ENCODE peak calls at places on chromosomes 2 and 18, in seven cellular contexts. G, P, B, E, U, K and F are unnamed samples.

GRCh38 chr2:73762571-73762970 is 17.3 kb downstream of the DUSP11 start:
- DNase-seq in G (no peak), P (no peak), B (no peak), E (no peak), U (no peak), K (no peak), F (no peak)

GRCh38 chr2:109563294-109563693 is 50.5 kb downstream of the SEPTIN10 start:
- DNase-seq in G (no peak), P (no peak), B (no peak), E (no peak), U (no peak), K (no peak), F (no peak)

GRCh38 chr2:102485151-102485769 is 12.2 kb downstream of the SLC9A4 start:
- DNase-seq in G (peak), P (no peak), B (no peak), E (no peak), U (no peak), K (no peak), F (no peak)

GRCh38 chr2:240834377-240834975 is 14.5 kb upstream of the KIF1A start:
- DNase-seq in G (no peak), P (no peak), B (no peak), E (no peak), U (no peak), K (no peak), F (no peak)

GRCh38 chr2:159399716-159400525 is 113.4 kb upstream of the WDSUB1 start:
- DNase-seq in G (no peak), P (no peak), B (peak), E (no peak), U (no peak), K (no peak), F (no peak)

GRCh38 chr2:168890006-168890782 is at the start of gene SPC25:
- DNase-seq in G (peak), P (peak), B (peak), E (peak), U (peak), K (peak), F (peak)

GRCh38 chr2:63023444-63023843 is 27.2 kb upstream of the OTX1 start:
- DNase-seq in G (no peak), P (no peak), B (peak), E (no peak), U (peak), K (no peak), F (no peak)

GRCh38 chr2:199379251-199379650 is 78.5 kb downstream of the SATB2 start:
- DNase-seq in G (no peak), P (no peak), B (peak), E (no peak), U (no peak), K (no peak), F (no peak)

DNA sequence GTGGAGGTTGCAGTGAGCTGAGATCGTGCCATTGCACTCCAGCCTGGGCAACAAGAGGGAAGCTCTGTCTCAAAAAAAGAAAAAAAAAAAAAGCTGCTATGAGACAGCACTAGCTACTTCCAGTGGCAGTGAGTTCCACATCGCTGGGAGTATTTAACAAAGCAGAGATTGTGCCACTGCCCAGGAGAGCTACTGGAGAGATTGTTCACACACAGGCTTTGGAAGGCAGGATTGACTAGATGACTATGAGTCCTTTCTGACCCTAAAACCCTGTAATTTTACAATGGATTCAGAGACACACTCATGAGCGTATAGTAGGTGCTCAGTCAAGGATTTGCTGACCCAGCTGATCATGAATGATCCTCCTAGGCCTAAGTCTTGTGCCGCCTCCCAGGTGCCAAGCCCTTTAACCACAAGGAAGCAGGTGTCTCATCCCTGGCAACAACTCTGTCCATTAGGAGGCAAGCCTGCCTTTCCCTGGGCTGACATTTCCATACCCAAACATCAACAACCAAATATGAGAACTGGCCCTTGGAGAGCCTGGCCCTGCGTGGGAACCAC is 45.0 kb upstream of the ODC1 start:
- DNase-seq in G (no peak), P (no peak), B (no peak), E (no peak), U (no peak), K (no peak), F (no peak)
- H3K27ac ChIP-seq in G (no peak), P (no peak), B (peak), E (no peak), U (no peak), K (no peak), F (no peak)

GRCh38 chr2:69216535-69217332 is 170.3 kb downstream of the GFPT1 start:
- DNase-seq in G (no peak), P (no peak), B (no peak), E (no peak), U (no peak), K (no peak), F (no peak)
- TF ChIP-seq POLR2A in G (no peak), P (no peak), B (no peak), E (no peak), U (no peak), K (no peak), F (no peak)

GRCh38 chr2:172977330-172978052 is 98.2 kb upstream of the MAP3K20 start:
- DNase-seq in G (no peak), P (no peak), B (peak), E (no peak), U (no peak), K (no peak), F (no peak)
- H3K27ac ChIP-seq in G (no peak), P (no peak), B (peak), E (no peak), U (no peak), K (no peak), F (no peak)

GRCh38 chr2:152471499-152471898 is 136.5 kb downstream of the FMNL2 start:
- DNase-seq in G (peak), P (no peak), B (no peak), E (no peak), U (no peak), K (peak), F (peak)

GRCh38 chr2:152471013-152471412 is 136.0 kb downstream of the FMNL2 start:
- DNase-seq in G (no peak), P (no peak), B (no peak), E (no peak), U (no peak), K (no peak), F (no peak)

GRCh38 chr2:152466925-152467676 is 132.1 kb downstream of the FMNL2 start:
- DNase-seq in G (no peak), P (no peak), B (no peak), E (peak), U (no peak), K (peak), F (no peak)

GRCh38 chr2:152467677-152468406 is 132.9 kb downstream of the FMNL2 start:
- DNase-seq in G (no peak), P (no peak), B (no peak), E (no peak), U (no peak), K (no peak), F (no peak)

DNA sequence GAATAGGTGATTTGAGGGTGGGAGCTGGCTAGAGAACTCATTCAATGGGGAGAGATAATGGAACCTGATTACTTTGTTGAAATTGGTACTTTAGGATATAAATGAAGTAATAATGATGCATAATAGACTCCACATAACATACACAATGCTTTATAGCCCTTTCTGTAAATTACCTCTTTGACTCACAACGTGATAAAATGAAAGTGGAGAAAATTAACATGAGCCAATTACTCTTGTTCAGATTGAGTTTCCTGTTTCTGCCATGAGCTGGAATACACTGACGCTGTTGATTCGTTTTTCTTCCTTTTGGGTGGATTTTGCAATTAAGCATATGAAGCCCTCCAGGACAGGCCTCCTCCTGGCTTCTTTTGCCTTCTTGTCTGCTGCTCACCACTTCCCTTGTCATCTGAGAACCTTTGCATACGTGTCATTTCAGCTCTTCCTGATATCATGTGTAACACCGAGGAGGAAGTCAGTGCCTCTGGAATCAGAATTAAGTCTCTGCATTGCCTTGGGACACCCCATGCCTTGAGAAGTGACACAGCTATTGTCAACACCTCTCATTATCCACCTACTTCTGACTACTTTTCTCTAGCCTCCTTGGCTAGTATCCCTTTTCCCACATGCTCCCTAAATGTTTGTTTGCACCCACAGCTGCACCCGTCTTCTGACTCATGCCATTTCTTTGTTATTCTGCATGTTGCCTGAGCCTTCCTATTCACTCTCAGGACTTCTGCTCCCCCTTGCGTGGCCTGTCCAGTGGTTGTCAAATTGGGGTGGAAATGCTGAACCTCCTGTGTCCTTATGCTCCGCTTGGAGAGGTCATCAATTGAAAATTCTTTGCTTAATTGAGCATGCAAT is 134.1 kb downstream of the FMNL2 start:
- DNase-seq in G (no peak), P (no peak), B (peak), E (no peak), U (no peak), K (no peak), F (no peak)
- TF ChIP-seq POLR2A in G (no peak), P (no peak), B (no peak), E (no peak), U (no peak), K (no peak), F (no peak)

GRCh38 chr2:208294482-208295024 is 28.5 kb downstream of the PIKFYVE start:
- DNase-seq in G (no peak), P (no peak), B (no peak), E (no peak), U (no peak), K (no peak), F (no peak)
- H3K27ac ChIP-seq in G (no peak), P (no peak), B (no peak), E (no peak), U (no peak), K (no peak), F (no peak)

GRCh38 chr2:85712849-85713612 is 18.9 kb downstream of the GNLY start:
- DNase-seq in G (peak), P (peak), B (peak), E (no peak), U (no peak), K (peak), F (peak)
- TF ChIP-seq POLR2A in G (no peak), P (no peak), B (no peak), E (no peak), U (no peak), K (peak), F (no peak)

GRCh38 chr2:134244091-134244490 is 9.8 kb upstream of the MGAT5 start:
- DNase-seq in G (no peak), P (no peak), B (no peak), E (no peak), U (no peak), K (no peak), F (no peak)
- H3K27ac ChIP-seq in G (no peak), P (no peak), B (no peak), E (no peak), U (no peak), K (no peak), F (no peak)

GRCh38 chr2:45652090-45653050 is 895 bp downstream of the PRKCE start:
- DNase-seq in G (peak), P (peak), B (peak), E (peak), U (no peak), K (peak), F (peak)

GRCh38 chr2:45650851-45651414 is 542 bp upstream of the PRKCE start:
- DNase-seq in G (peak), P (peak), B (peak), E (peak), U (peak), K (peak), F (peak)

GRCh38 chr2:45653125-45653524 is 1.6 kb downstream of the PRKCE start:
- DNase-seq in G (no peak), P (no peak), B (no peak), E (no peak), U (no peak), K (no peak), F (no peak)

GRCh38 chr2:45649855-45650806 is 1.3 kb upstream of the PRKCE start:
- DNase-seq in G (peak), P (peak), B (peak), E (peak), U (no peak), K (peak), F (peak)

GRCh38 chr2:45651415-45652089 is at the start of gene PRKCE:
- DNase-seq in G (no peak), P (peak), B (peak), E (peak), U (no peak), K (peak), F (peak)
- TF ChIP-seq POLR2A in G (no peak), P (no peak), B (no peak), E (no peak), U (no peak), K (no peak), F (no peak)

DNA sequence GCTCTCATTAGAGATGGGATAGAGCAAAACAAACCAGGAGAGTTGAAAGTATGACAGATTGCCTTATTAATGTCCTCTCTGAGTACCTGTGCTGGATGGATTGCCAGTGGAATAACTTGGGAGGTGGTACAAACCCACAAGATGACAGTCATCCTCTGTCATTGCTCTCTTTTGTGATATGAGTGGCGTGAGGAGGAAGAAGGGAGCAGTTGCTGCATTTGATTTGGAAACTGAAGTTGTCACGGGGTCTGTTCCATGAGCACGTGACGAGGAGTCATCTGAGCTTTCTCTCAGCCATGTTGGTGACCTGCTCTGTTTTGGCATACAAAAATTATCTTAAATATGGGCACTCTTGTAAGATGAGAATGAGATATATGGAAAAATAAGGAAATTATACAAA is 204.9 kb downstream of the FAM210A start:
- DNase-seq in G (no peak), P (no peak), B (no peak), E (no peak), U (no peak), K (no peak), F (no peak)
- H3K27ac ChIP-seq in G (no peak), P (no peak), B (no peak), E (no peak), U (no peak), K (no peak), F (no peak)

GRCh38 chr2:100136310-100136709 is 6.1 kb downstream of the AFF3 start:
- DNase-seq in G (no peak), P (no peak), B (no peak), E (no peak), U (no peak), K (no peak), F (no peak)

GRCh38 chr2:100137877-100138570 is 4.4 kb downstream of the AFF3 start:
- DNase-seq in G (no peak), P (peak), B (no peak), E (no peak), U (no peak), K (no peak), F (no peak)

GRCh38 chr2:100139114-100139513 is 3.3 kb downstream of the AFF3 start:
- DNase-seq in G (no peak), P (no peak), B (no peak), E (no peak), U (no peak), K (no peak), F (no peak)

GRCh38 chr2:100137318-100137717 is 5.1 kb downstream of the AFF3 start:
- DNase-seq in G (no peak), P (no peak), B (no peak), E (no peak), U (no peak), K (no peak), F (no peak)

GRCh38 chr2:100135415-100135814 is 7.0 kb downstream of the AFF3 start:
- DNase-seq in G (no peak), P (no peak), B (no peak), E (no peak), U (no peak), K (no peak), F (no peak)
- TF ChIP-seq POLR2A in G (no peak), P (no peak), B (no peak), E (no peak), U (no peak), K (no peak), F (no peak)